ENCODE peak calls at places on chromosomes 11 and 22, in seven cellular contexts. One of them, this sample, is unnamed.

GRCh38 chr11:79461144-79461543 is 20.3 kb upstream of the TENM4 start:
- DNase-seq in tibial nerve: peak
- DNase-seq in cardiac muscle cell: peak
- DNase-seq in GM23248: peak
- DNase-seq in upper lobe of right lung: no peak
- DNase-seq in naive thymus-derived CD4-positive, alpha-beta T cell: no peak
- DNase-seq in fibroblast of lung: peak
- DNase-seq in this sample: peak

GRCh38 chr11:76796511-76797203 is 13.5 kb downstream of the TSKU start:
- DNase-seq in tibial nerve: peak
- DNase-seq in cardiac muscle cell: no peak
- DNase-seq in GM23248: no peak
- DNase-seq in upper lobe of right lung: no peak
- DNase-seq in naive thymus-derived CD4-positive, alpha-beta T cell: no peak
- DNase-seq in fibroblast of lung: no peak
- DNase-seq in this sample: no peak

GRCh38 chr11:47443817-47444216 is 5.1 kb downstream of the RAPSN start:
- DNase-seq in tibial nerve: no peak
- DNase-seq in cardiac muscle cell: no peak
- DNase-seq in GM23248: no peak
- DNase-seq in upper lobe of right lung: no peak
- DNase-seq in naive thymus-derived CD4-positive, alpha-beta T cell: no peak
- DNase-seq in fibroblast of lung: no peak
- DNase-seq in this sample: no peak

GRCh38 chr22:28435271-28435825 is 244.3 kb downstream of the TTC28 start:
- DNase-seq in tibial nerve: no peak
- DNase-seq in cardiac muscle cell: no peak
- DNase-seq in GM23248: peak
- DNase-seq in upper lobe of right lung: no peak
- DNase-seq in naive thymus-derived CD4-positive, alpha-beta T cell: no peak
- DNase-seq in fibroblast of lung: no peak
- DNase-seq in this sample: no peak

GRCh38 chr11:47616726-47617416 is 22.7 kb upstream of the C1QTNF4 start:
- DNase-seq in tibial nerve: peak
- DNase-seq in cardiac muscle cell: peak
- DNase-seq in GM23248: peak
- DNase-seq in upper lobe of right lung: no peak
- DNase-seq in naive thymus-derived CD4-positive, alpha-beta T cell: no peak
- DNase-seq in fibroblast of lung: peak
- DNase-seq in this sample: peak

GRCh38 chr22:32754413-32755041 is 47.0 kb upstream of the TIMP3 start:
- DNase-seq in tibial nerve: peak
- DNase-seq in cardiac muscle cell: peak
- DNase-seq in GM23248: peak
- DNase-seq in upper lobe of right lung: no peak
- DNase-seq in naive thymus-derived CD4-positive, alpha-beta T cell: no peak
- DNase-seq in fibroblast of lung: peak
- DNase-seq in this sample: peak

GRCh38 chr22:47188337-47189055 is 426.0 kb downstream of the TBC1D22A start:
- DNase-seq in tibial nerve: no peak
- DNase-seq in cardiac muscle cell: no peak
- DNase-seq in GM23248: no peak
- DNase-seq in upper lobe of right lung: peak
- DNase-seq in naive thymus-derived CD4-positive, alpha-beta T cell: no peak
- DNase-seq in fibroblast of lung: no peak
- DNase-seq in this sample: no peak

GRCh38 chr11:95549276-95549675 is 240.3 kb downstream of the FAM76B start:
- DNase-seq in tibial nerve: no peak
- DNase-seq in cardiac muscle cell: no peak
- DNase-seq in GM23248: no peak
- DNase-seq in upper lobe of right lung: no peak
- DNase-seq in naive thymus-derived CD4-positive, alpha-beta T cell: no peak
- DNase-seq in fibroblast of lung: no peak
- DNase-seq in this sample: no peak

GRCh38 chr11:1936781-1937615 is 10.1 kb upstream of the MRPL23 start:
- DNase-seq in tibial nerve: no peak
- DNase-seq in cardiac muscle cell: no peak
- DNase-seq in GM23248: no peak
- DNase-seq in upper lobe of right lung: peak
- DNase-seq in naive thymus-derived CD4-positive, alpha-beta T cell: no peak
- DNase-seq in fibroblast of lung: no peak
- DNase-seq in this sample: no peak

GRCh38 chr22:41957941-41958556 is 6.1 kb downstream of the SMIM45 start:
- DNase-seq in tibial nerve: no peak
- DNase-seq in cardiac muscle cell: no peak
- DNase-seq in GM23248: no peak
- DNase-seq in upper lobe of right lung: no peak
- DNase-seq in naive thymus-derived CD4-positive, alpha-beta T cell: no peak
- DNase-seq in fibroblast of lung: no peak
- DNase-seq in this sample: no peak
- H3K4me3 ChIP-seq in tibial nerve: peak
- H3K4me3 ChIP-seq in cardiac muscle cell: no peak
- H3K4me3 ChIP-seq in GM23248: no peak
- H3K4me3 ChIP-seq in upper lobe of right lung: no peak
- H3K4me3 ChIP-seq in naive thymus-derived CD4-positive, alpha-beta T cell: no peak
- H3K4me3 ChIP-seq in fibroblast of lung: no peak
- H3K4me3 ChIP-seq in this sample: no peak

DNA sequence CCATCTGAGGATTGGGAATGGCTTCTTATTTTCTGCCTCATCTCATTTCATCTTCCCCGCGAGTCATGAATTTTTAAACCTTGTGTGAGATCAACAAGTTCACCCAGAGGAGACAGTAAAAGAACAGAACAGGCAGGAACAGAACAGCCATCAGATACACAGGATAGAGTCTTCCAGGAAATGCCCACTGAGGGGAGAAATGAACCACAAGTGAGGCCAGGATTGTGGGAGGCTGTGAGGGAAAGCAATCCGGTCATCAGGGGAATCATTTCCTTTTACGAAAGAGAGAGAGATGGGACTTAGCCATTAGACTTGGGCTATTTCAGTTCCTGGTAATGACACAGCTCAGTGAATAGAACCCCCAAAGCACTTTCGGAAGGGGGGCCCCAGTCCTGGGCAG is 34.3 kb upstream of the LRRC10B start:
- DNase-seq in tibial nerve: peak
- DNase-seq in cardiac muscle cell: peak
- DNase-seq in GM23248: peak
- DNase-seq in upper lobe of right lung: no peak
- DNase-seq in naive thymus-derived CD4-positive, alpha-beta T cell: no peak
- DNase-seq in fibroblast of lung: no peak
- DNase-seq in this sample: peak
- H3K4me3 ChIP-seq in tibial nerve: no peak
- H3K4me3 ChIP-seq in cardiac muscle cell: no peak
- H3K4me3 ChIP-seq in GM23248: no peak
- H3K4me3 ChIP-seq in upper lobe of right lung: no peak
- H3K4me3 ChIP-seq in naive thymus-derived CD4-positive, alpha-beta T cell: no peak
- H3K4me3 ChIP-seq in fibroblast of lung: no peak
- H3K4me3 ChIP-seq in this sample: no peak

GRCh38 chr22:42425337-42425988 is 6.7 kb downstream of the NFAM1 start:
- DNase-seq in tibial nerve: no peak
- DNase-seq in cardiac muscle cell: no peak
- DNase-seq in GM23248: no peak
- DNase-seq in upper lobe of right lung: no peak
- DNase-seq in naive thymus-derived CD4-positive, alpha-beta T cell: no peak
- DNase-seq in fibroblast of lung: no peak
- DNase-seq in this sample: no peak
- H3K4me3 ChIP-seq in tibial nerve: no peak
- H3K4me3 ChIP-seq in cardiac muscle cell: no peak
- H3K4me3 ChIP-seq in GM23248: no peak
- H3K4me3 ChIP-seq in upper lobe of right lung: no peak
- H3K4me3 ChIP-seq in naive thymus-derived CD4-positive, alpha-beta T cell: no peak
- H3K4me3 ChIP-seq in fibroblast of lung: no peak
- H3K4me3 ChIP-seq in this sample: no peak

GRCh38 chr11:11845066-11845465 is 3.3 kb downstream of the USP47 start:
- DNase-seq in tibial nerve: no peak
- DNase-seq in cardiac muscle cell: no peak
- DNase-seq in GM23248: peak
- DNase-seq in upper lobe of right lung: no peak
- DNase-seq in naive thymus-derived CD4-positive, alpha-beta T cell: no peak
- DNase-seq in fibroblast of lung: no peak
- DNase-seq in this sample: no peak
- H3K4me3 ChIP-seq in tibial nerve: no peak
- H3K4me3 ChIP-seq in cardiac muscle cell: peak
- H3K4me3 ChIP-seq in GM23248: peak
- H3K4me3 ChIP-seq in upper lobe of right lung: no peak
- H3K4me3 ChIP-seq in naive thymus-derived CD4-positive, alpha-beta T cell: no peak
- H3K4me3 ChIP-seq in fibroblast of lung: no peak
- H3K4me3 ChIP-seq in this sample: no peak

GRCh38 chr11:128054323-128054910 is 532.9 kb downstream of the ETS1 start:
- DNase-seq in tibial nerve: no peak
- DNase-seq in cardiac muscle cell: no peak
- DNase-seq in GM23248: peak
- DNase-seq in upper lobe of right lung: no peak
- DNase-seq in naive thymus-derived CD4-positive, alpha-beta T cell: no peak
- DNase-seq in fibroblast of lung: no peak
- DNase-seq in this sample: peak
- H3K4me3 ChIP-seq in tibial nerve: no peak
- H3K4me3 ChIP-seq in cardiac muscle cell: no peak
- H3K4me3 ChIP-seq in GM23248: no peak
- H3K4me3 ChIP-seq in upper lobe of right lung: no peak
- H3K4me3 ChIP-seq in naive thymus-derived CD4-positive, alpha-beta T cell: peak
- H3K4me3 ChIP-seq in fibroblast of lung: no peak
- H3K4me3 ChIP-seq in this sample: no peak

GRCh38 chr11:17543574-17544180 is 539 bp downstream of the USH1C start:
- DNase-seq in tibial nerve: no peak
- DNase-seq in cardiac muscle cell: no peak
- DNase-seq in GM23248: no peak
- DNase-seq in upper lobe of right lung: no peak
- DNase-seq in naive thymus-derived CD4-positive, alpha-beta T cell: no peak
- DNase-seq in fibroblast of lung: no peak
- DNase-seq in this sample: no peak
- H3K4me3 ChIP-seq in tibial nerve: peak
- H3K4me3 ChIP-seq in cardiac muscle cell: no peak
- H3K4me3 ChIP-seq in GM23248: no peak
- H3K4me3 ChIP-seq in upper lobe of right lung: no peak
- H3K4me3 ChIP-seq in naive thymus-derived CD4-positive, alpha-beta T cell: no peak
- H3K4me3 ChIP-seq in fibroblast of lung: no peak
- H3K4me3 ChIP-seq in this sample: no peak

GRCh38 chr11:102216433-102217163 is 100.7 kb upstream of the BIRC3 start:
- DNase-seq in tibial nerve: no peak
- DNase-seq in cardiac muscle cell: no peak
- DNase-seq in GM23248: no peak
- DNase-seq in upper lobe of right lung: no peak
- DNase-seq in naive thymus-derived CD4-positive, alpha-beta T cell: no peak
- DNase-seq in fibroblast of lung: no peak
- DNase-seq in this sample: no peak

GRCh38 chr11:102208835-102209234 is 98.6 kb downstream of the YAP1 start:
- DNase-seq in tibial nerve: no peak
- DNase-seq in cardiac muscle cell: no peak
- DNase-seq in GM23248: no peak
- DNase-seq in upper lobe of right lung: no peak
- DNase-seq in naive thymus-derived CD4-positive, alpha-beta T cell: no peak
- DNase-seq in fibroblast of lung: no peak
- DNase-seq in this sample: no peak

DNA sequence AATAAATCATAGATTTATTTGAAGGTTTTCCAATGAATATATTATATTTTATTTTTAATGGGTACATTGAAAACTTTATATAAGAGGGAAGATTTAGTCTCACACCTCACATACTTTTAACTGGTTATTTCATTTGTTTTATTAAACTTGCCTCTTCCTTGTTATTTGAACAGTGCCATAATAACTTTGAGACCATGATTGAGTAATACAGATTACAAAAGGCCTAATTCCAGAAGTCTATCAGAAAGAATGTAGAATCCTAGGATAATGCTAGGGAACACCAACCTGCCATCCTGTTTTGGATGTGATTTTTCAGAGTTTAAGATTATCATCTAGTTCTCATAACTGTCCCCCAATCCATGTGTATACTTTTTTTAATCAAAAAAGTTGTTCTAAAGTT is 102.7 kb upstream of the BIRC3 start:
- DNase-seq in tibial nerve: no peak
- DNase-seq in cardiac muscle cell: no peak
- DNase-seq in GM23248: no peak
- DNase-seq in upper lobe of right lung: no peak
- DNase-seq in naive thymus-derived CD4-positive, alpha-beta T cell: no peak
- DNase-seq in fibroblast of lung: no peak
- DNase-seq in this sample: no peak
- H3K4me3 ChIP-seq in tibial nerve: no peak
- H3K4me3 ChIP-seq in cardiac muscle cell: no peak
- H3K4me3 ChIP-seq in GM23248: no peak
- H3K4me3 ChIP-seq in upper lobe of right lung: no peak
- H3K4me3 ChIP-seq in naive thymus-derived CD4-positive, alpha-beta T cell: no peak
- H3K4me3 ChIP-seq in fibroblast of lung: no peak
- H3K4me3 ChIP-seq in this sample: no peak

This sample was measured in fibroblast of mammary gland.